ENCODE peak calls at places on chromosomes 4 and X, in five cellular contexts. K is activated T-cell treated with anti-CD3 and anti-CD28 coated beads, Interleukin-2, amount 50 U/mL, for 4 hours; E is heart left ventricle; T is GM13976; S is SK-N-MC. Q is an unnamed sample.

GRCh38 chr4:22482250-22483127 is 33.4 kb downstream of the ADGRA3 start:
- DNase-seq in K (no peak), E (no peak), S (no peak), T (no peak), Q (no peak)

GRCh38 chrX:39836802-39837420 is 260.8 kb downstream of the BCOR start:
- DNase-seq in K (no peak), S (no peak), T (no peak), E (no peak), Q (no peak)

GRCh38 chr4:39233114-39233513 is 50.8 kb downstream of the WDR19 start:
- DNase-seq in K (no peak), E (no peak), T (no peak), S (no peak), Q (no peak)

GRCh38 chrX:52341493-52341892 is 27.3 kb upstream of the XAGE2 start:
- DNase-seq in T (no peak), K (no peak), E (no peak), S (no peak), Q (no peak)

GRCh38 chr4:186144180-186144579 is 39.7 kb downstream of the FAM149A start:
- DNase-seq in T (no peak), S (no peak), E (no peak), K (no peak), Q (no peak)

GRCh38 chr4:161419822-161420221 is 744.0 kb downstream of the FSTL5 start:
- DNase-seq in T (no peak), E (no peak), S (no peak), K (no peak), Q (no peak)

GRCh38 chr4:177380730-177381287 is 61.4 kb downstream of the AGA start:
- DNase-seq in E (no peak), S (no peak), T (no peak), K (no peak), Q (no peak)

GRCh38 chrX:69991685-69992084 is 58.1 kb downstream of the AWAT2 start:
- DNase-seq in K (no peak), T (no peak), E (no peak), S (no peak), Q (no peak)

GRCh38 chrX:87636533-87636932 is 118.9 kb downstream of the KLHL4 start:
- DNase-seq in T (no peak), S (no peak), K (no peak), E (no peak), Q (no peak)

GRCh38 chr4:169333265-169333664 is 62.5 kb upstream of the SH3RF1 start:
- DNase-seq in E (no peak), T (no peak), K (no peak), S (no peak), Q (no peak)

GRCh38 chrX:136272325-136272724 is 21.1 kb upstream of the MAP7D3 start:
- DNase-seq in E (no peak), K (no peak), S (no peak), T (no peak), Q (no peak)

GRCh38 chr4:56742080-56742871 is 61.2 kb upstream of the HOPX start:
- DNase-seq in T (no peak), E (no peak), S (no peak), K (no peak), Q (no peak)

GRCh38 chrX:25001808-25002657 is 13.7 kb downstream of the ARX start:
- DNase-seq in E (no peak), T (no peak), K (no peak), S (no peak), Q (no peak)

GRCh38 chr4:180380733-180381132 is 1862.5 kb upstream of the TENM3 start:
- DNase-seq in K (no peak), E (no peak), T (no peak), S (no peak), Q (no peak)

GRCh38 chr4:76665139-76665538 is 230.1 kb downstream of the SHROOM3 start:
- DNase-seq in T (no peak), E (no peak), S (no peak), K (no peak), Q (no peak)

GRCh38 chr4:141503260-141503659 is 133.1 kb upstream of the IL15 start:
- DNase-seq in S (no peak), T (no peak), K (no peak), E (no peak), Q (no peak)

GRCh38 chr4:87129681-87130080 is 90.7 kb downstream of the KLHL8 start:
- DNase-seq in E (no peak), T (no peak), S (no peak), K (no peak), Q (no peak)

GRCh38 chr4:119525005-119525749 is 103.4 kb downstream of the PDE5A start:
- DNase-seq in E (no peak), K (no peak), T (no peak), S (no peak), Q (no peak)

GRCh38 chr4:30903493-30903892 is 183.3 kb downstream of the PCDH7 start:
- DNase-seq in S (no peak), K (no peak), T (no peak), E (no peak), Q (no peak)

GRCh38 chrX:63581390-63581789 is 203.6 kb downstream of the ARHGEF9 start:
- DNase-seq in K (no peak), T (no peak), S (no peak), E (no peak), Q (no peak)

GRCh38 chr4:41135761-41136160 is 78.6 kb downstream of the APBB2 start:
- DNase-seq in T (no peak), S (no peak), K (no peak), E (no peak), Q (no peak)

GRCh38 chrX:30488092-30488491 is 89.5 kb downstream of the TASL start:
- DNase-seq in K (no peak), S (no peak), E (no peak), T (peak; percentile 27), Q (no peak)

GRCh38 chrX:17183566-17183965 is 191.4 kb upstream of the NHS start:
- DNase-seq in T (no peak), K (no peak), S (no peak), E (no peak), Q (no peak)

GRCh38 chr4:30718021-30718888 is 1.9 kb upstream of the PCDH7 start:
- DNase-seq in K (no peak), E (peak; percentile 39), T (peak; percentile 25), S (no peak), Q (no peak)

GRCh38 chr4:83231620-83232056 is 53.0 kb downstream of the COQ2 start:
- DNase-seq in K (no peak), T (no peak), E (no peak), S (no peak), Q (no peak)

GRCh38 chr4:152247271-152247975 is 288.5 kb downstream of the FBXW7 start:
- DNase-seq in K (no peak), E (peak; percentile 37), S (no peak), T (no peak), Q (no peak)

GRCh38 chr4:173095022-173095421 is 73.6 kb upstream of the GALNT7 start:
- DNase-seq in E (no peak), K (no peak), S (no peak), T (no peak), Q (no peak)

GRCh38 chrX:130770615-130771014 is 132.4 kb downstream of the ENOX2 start:
- DNase-seq in T (no peak), S (peak; percentile 12), E (no peak), K (no peak), Q (no peak)

GRCh38 chrX:103628386-103629290 is at the start of gene TCEAL1:
- DNase-seq in E (peak; percentile 48), S (no peak), K (peak; percentile 7), T (peak; percentile 37), Q (no peak)

GRCh38 chr4:8644461-8644891 is 51.9 kb downstream of the CPZ start:
- DNase-seq in T (no peak), S (no peak), E (no peak), K (no peak), Q (no peak)

GRCh38 chrX:129706395-129707072 is 32.2 kb upstream of the XPNPEP2 start:
- DNase-seq in T (no peak), K (no peak), S (no peak), E (peak; percentile 64), Q (no peak)

GRCh38 chr4:185112104-185112503 is 31.0 kb upstream of the SLC25A4 start:
- DNase-seq in T (no peak), S (no peak), K (no peak), E (peak; percentile 72), Q (no peak)